ENCODE peak calls at places on chromosomes 1 and 21, in seven cellular contexts. L is activated CD4-positive, alpha-beta T cell treated with anti-CD3 and anti-CD28 coated beads, Interleukin-2, amount 50 U/mL, for 1 hour; P is renal cortical epithelial cell; S is iPS-NIHi11; T is progenitor cell of endocrine pancreas; D is fibroblast of pulmonary artery; E is stimulated activated CD8-positive, alpha-beta memory T cell treated with anti-CD3 and anti-CD28 coated beads, Interleukin-4, amount 100 ng/mL, for 1 hour. F is an unnamed sample.

GRCh38 chr1:226867461-226868054 is 2.9 kb upstream of the PSEN2 start:
- DNase-seq in P (no peak), T (no peak), L (no peak), E (no peak), S (no peak), D (no peak), F (no peak)

GRCh38 chr1:31238986-31239613 is 587 bp downstream of the NKAIN1 start:
- DNase-seq in L (no peak), T (peak), D (no peak), E (no peak), P (no peak), S (peak), F (no peak)

GRCh38 chr1:98210064-98210463 is 289.2 kb upstream of the DPYD start:
- DNase-seq in D (peak), L (no peak), E (no peak), P (peak), S (peak), T (no peak), F (peak)

GRCh38 chr1:46394872-46395465 is 852 bp downstream of the FAAH start:
- DNase-seq in E (no peak), T (no peak), S (no peak), L (no peak), D (no peak), P (no peak), F (no peak)

GRCh38 chr1:151311589-151312331 is 15.5 kb downstream of the PI4KB start:
- DNase-seq in S (no peak), P (peak), E (peak), T (no peak), D (peak), L (peak), F (peak)

GRCh38 chr1:63922848-63923247 is 149.0 kb downstream of the ROR1 start:
- DNase-seq in D (no peak), E (no peak), P (no peak), T (no peak), L (no peak), S (no peak), F (no peak)

GRCh38 chr1:119275145-119275929 is 93.2 kb upstream of the HAO2 start:
- DNase-seq in D (peak), E (no peak), L (peak), P (peak), S (peak), T (peak), F (peak)

GRCh38 chr1:202968895-202969295 is 1.8 kb upstream of the CYB5R1 start:
- DNase-seq in L (no peak), E (no peak), P (peak), D (peak), S (peak), T (no peak), F (peak)

GRCh38 chr1:226438007-226438406 is 30.1 kb upstream of the PARP1 start:
- DNase-seq in S (no peak), L (no peak), P (no peak), D (peak), E (no peak), T (no peak), F (peak)

GRCh38 chr1:223842784-223843183 is 3.0 kb downstream of the TP53BP2 start:
- DNase-seq in L (no peak), D (no peak), E (no peak), T (no peak), P (no peak), S (no peak), F (no peak)

GRCh38 chr1:39104158-39105060 is 78.3 kb downstream of the NDUFS5 start:
- DNase-seq in P (no peak), E (no peak), T (no peak), D (no peak), S (no peak), L (no peak), F (peak)

GRCh38 chr1:238606896-238607295 is 716.2 kb upstream of the ZP4 start:
- DNase-seq in E (no peak), T (no peak), L (no peak), D (peak), P (peak), S (no peak), F (peak)

GRCh38 chr1:40661678-40662077 is 3.8 kb downstream of the RIMS3 start:
- DNase-seq in T (no peak), E (no peak), P (no peak), S (no peak), L (no peak), D (no peak), F (no peak)

GRCh38 chr1:21937034-21937371 is at the start of gene HSPG2:
- DNase-seq in P (no peak), T (no peak), E (no peak), L (no peak), S (no peak), D (no peak), F (no peak)

GRCh38 chr1:205374205-205375078 is 17.7 kb upstream of the KLHDC8A start:
- DNase-seq in S (no peak), D (peak), P (peak), E (no peak), L (no peak), T (no peak), F (peak)

GRCh38 chr1:58836396-58836795 is 52.5 kb upstream of the JUN start:
- DNase-seq in D (peak), T (no peak), E (no peak), P (peak), S (no peak), L (no peak), F (no peak)

GRCh38 chr1:87284456-87285240 is 44.0 kb upstream of the LMO4 start:
- DNase-seq in P (no peak), S (no peak), E (no peak), L (no peak), T (no peak), D (no peak), F (peak)

GRCh38 chr1:29689372-29690030 is 453.2 kb downstream of the PTPRU start:
- DNase-seq in L (no peak), P (no peak), E (no peak), T (no peak), S (no peak), D (no peak), F (no peak)

GRCh38 chr1:244665771-244666217 is 12.9 kb downstream of the DESI2 start:
- DNase-seq in L (no peak), S (no peak), E (no peak), D (no peak), T (no peak), P (no peak), F (no peak)

GRCh38 chr1:109787845-109788605 is 24.3 kb upstream of the EPS8L3 start:
- DNase-seq in P (no peak), T (no peak), L (no peak), D (no peak), S (no peak), E (no peak), F (no peak)

GRCh38 chr1:204514841-204515240 is 1.4 kb upstream of the MDM4 start:
- DNase-seq in S (no peak), T (no peak), L (no peak), D (no peak), P (no peak), E (no peak), F (no peak)

GRCh38 chr1:69504730-69505252 is 62.9 kb upstream of the LRRC7 start:
- DNase-seq in D (no peak), E (no peak), T (no peak), S (no peak), L (no peak), P (no peak), F (no peak)

GRCh38 chr1:117567435-117567834 is 38.4 kb upstream of the TENT5C start:
- DNase-seq in P (no peak), L (no peak), T (peak), E (no peak), D (no peak), S (no peak), F (no peak)

GRCh38 chr1:109438798-109439297 is 12.6 kb upstream of the PSMA5 start:
- DNase-seq in E (no peak), D (peak), S (no peak), P (peak), T (no peak), L (no peak), F (peak)

GRCh38 chr21:37324558-37324957 is 42.0 kb upstream of the DYRK1A start:
- DNase-seq in T (no peak), L (no peak), E (no peak), P (no peak), S (no peak), D (no peak), F (no peak)

GRCh38 chr1:30467101-30467500 is 256.3 kb downstream of the MATN1 start:
- DNase-seq in L (no peak), E (no peak), P (no peak), D (no peak), S (no peak), T (no peak), F (no peak)

GRCh38 chr1:119285482-119285881 is 83.1 kb upstream of the HAO2 start:
- DNase-seq in P (peak), S (no peak), E (no peak), T (no peak), L (no peak), D (peak), F (peak)